ENCODE peak calls at places on chromosome 4, in nine cellular contexts. X is ovary; A is tibial artery; S is transverse colon; P is thoracic aorta; I is CD8-positive, alpha-beta memory T cell; N is mammary epithelial cell; U is neuronal stem cell; D is breast epithelium. J is an unnamed sample. For H3K27me3 and H3K9me3, the result is how much of the 10 kb centered on the place peaks cover.

GRCh38 chr4:16109256-16109655 is 25.4 kb upstream of the PROM1 start:
- DNase-seq in X (no peak), U (no peak), P (no peak), S (no peak), A (no peak), I (no peak), D (no peak), N (no peak), J (no peak)

GRCh38 chr4:87461281-87461700 is 38.9 kb downstream of the NUDT9 start:
- DNase-seq in S (no peak), D (no peak), I (no peak), U (no peak), P (no peak), N (peak), A (no peak), X (no peak), J (no peak)

GRCh38 chr4:73419106-73420038 is 15.3 kb downstream of the ALB start:
- DNase-seq in I (no peak), A (no peak), X (no peak), U (no peak), P (no peak), D (no peak), S (no peak), N (no peak), J (no peak)

GRCh38 chr4:70613893-70614572 is 14.5 kb upstream of the ENAM start:
- DNase-seq in I (no peak), D (no peak), S (no peak), P (no peak), U (no peak), X (no peak), N (no peak), A (no peak), J (no peak)

GRCh38 chr4:76783836-76784235 is 114.1 kb downstream of the SOWAHB start:
- DNase-seq in U (no peak), X (no peak), A (no peak), N (no peak), P (no peak), I (no peak), D (no peak), S (no peak), J (no peak)

GRCh38 chr4:22500831-22501714 is 14.8 kb downstream of the ADGRA3 start:
- DNase-seq in A (no peak), S (peak), U (no peak), N (peak), X (no peak), I (no peak), D (no peak), P (no peak), J (no peak)

GRCh38 chr4:76430519-76431388 is 4.3 kb upstream of the SHROOM3 start:
- DNase-seq in U (peak), A (no peak), D (no peak), I (no peak), P (no peak), N (peak), S (no peak), X (no peak), J (no peak)

GRCh38 chr4:82201303-82201702 is 172.5 kb downstream of the HNRNPD start:
- DNase-seq in P (no peak), X (no peak), S (no peak), A (no peak), U (no peak), I (no peak), N (peak), D (no peak), J (no peak)

GRCh38 chr4:171947389-171947788 is 134.2 kb downstream of the GALNTL6 start:
- DNase-seq in A (no peak), N (no peak), P (no peak), D (no peak), S (no peak), I (no peak), X (no peak), U (no peak), J (no peak)

GRCh38 chr4:186627226-186627865 is 72.0 kb upstream of the MTNR1A start:
- DNase-seq in I (no peak), P (no peak), N (peak), D (no peak), U (no peak), X (no peak), A (no peak), S (no peak), J (no peak)

GRCh38 chr4:89173336-89174090 is 62.2 kb downstream of the TIGD2 start:
- DNase-seq in A (no peak), X (no peak), N (no peak), I (no peak), D (no peak), U (no peak), P (no peak), S (no peak), J (no peak)

GRCh38 chr4:7194251-7195137 is 2.2 kb downstream of the SORCS2 start:
- DNase-seq in D (no peak), I (no peak), S (no peak), A (peak), N (no peak), P (no peak), X (peak), U (no peak), J (peak)

GRCh38 chr4:140448830-140449229 is 21.4 kb upstream of the CLGN start:
- DNase-seq in X (no peak), D (no peak), N (no peak), U (no peak), S (no peak), I (no peak), P (no peak), A (no peak), J (no peak)

GRCh38 chr4:167233523-167234387 is 539 bp downstream of the SPOCK3 start:
- DNase-seq in N (peak), D (no peak), A (no peak), I (no peak), P (no peak), X (no peak), S (no peak), U (peak), J (no peak)

GRCh38 chr4:185005209-185005819 is 13.0 kb upstream of the HELT start:
- DNase-seq in D (peak), S (peak), A (peak), P (peak), N (peak), I (peak), X (peak), U (peak), J (peak)

GRCh38 chr4:101086801-101087586 is 260.3 kb downstream of the PPP3CA start:
- DNase-seq in S (no peak), X (no peak), N (no peak), P (no peak), A (no peak), D (no peak), U (no peak), I (no peak), J (no peak)

GRCh38 chr4:173334891-173335754 is 965 bp upstream of the HMGB2 start:
- DNase-seq in N (peak), S (peak), U (peak), A (peak), I (peak), D (peak), P (peak), X (peak), J (peak)

GRCh38 chr4:110624904-110625494 is 2.1 kb upstream of the PITX2 start:
- DNase-seq in I (no peak), A (no peak), N (no peak), P (no peak), U (no peak), X (no peak), D (no peak), S (no peak), J (no peak)

GRCh38 chr4:110624016-110624770 is 1.3 kb upstream of the PITX2 start:
- DNase-seq in S (no peak), A (no peak), D (no peak), I (no peak), P (no peak), U (no peak), X (no peak), N (no peak), J (no peak)

GRCh38 chr4:110628321-110629213 is 5.7 kb upstream of the PITX2 start:
- DNase-seq in I (no peak), N (no peak), X (no peak), D (no peak), P (no peak), A (no peak), S (no peak), U (peak), J (no peak)

GRCh38 chr4:110625593-110626292 is 2.9 kb upstream of the PITX2 start:
- DNase-seq in X (no peak), D (no peak), S (no peak), P (no peak), N (no peak), U (no peak), A (no peak), I (no peak), J (no peak)

DNA sequence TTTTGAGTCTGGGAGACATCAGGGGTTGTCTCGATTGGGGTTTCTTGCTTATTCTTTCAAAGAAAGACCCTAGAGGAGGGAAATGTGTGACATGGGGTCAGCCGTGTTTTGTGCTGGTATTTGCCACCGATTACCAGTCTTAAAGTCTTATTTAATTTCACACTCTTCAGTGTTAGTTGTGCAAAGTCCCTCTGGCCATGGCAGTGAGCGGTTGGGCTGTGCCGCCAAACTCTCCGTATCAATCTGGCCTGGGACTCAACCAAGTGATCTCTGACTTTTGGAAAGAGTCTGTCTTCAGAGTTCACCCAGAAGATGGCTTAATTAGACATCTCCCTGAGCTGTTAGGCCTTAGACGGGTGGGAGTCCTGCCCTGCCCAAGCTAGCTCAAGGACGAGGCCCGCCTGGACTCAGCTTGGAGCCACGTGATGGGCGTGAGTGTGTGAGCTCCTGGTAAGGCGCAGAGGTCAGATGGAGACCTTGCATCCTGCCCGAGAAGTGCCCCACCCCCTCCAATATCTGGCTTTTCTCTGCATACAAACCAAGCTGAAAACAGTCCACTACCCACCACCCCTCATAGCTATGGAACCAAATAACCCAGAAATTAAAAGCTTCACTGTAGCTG is 3.8 kb upstream of the PITX2 start:
- DNase-seq in N (no peak), S (no peak), D (no peak), P (no peak), X (no peak), U (no peak), A (no peak), I (no peak), J (no peak)
- H3K27me3 ChIP-seq in N (half or more), S (half or more), D (half or more), P (under half), X (under half), U (half or more), A (half or more), I (half or more), J (half or more)

GRCh38 chr4:19636451-19636850 is 615.3 kb upstream of the SLIT2 start:
- DNase-seq in U (no peak), X (no peak), S (no peak), A (no peak), P (no peak), N (no peak), I (no peak), D (no peak), J (no peak)
- H3K9me3 ChIP-seq in U (under half), X (under half), S (under half), A (under half), P (under half), N (under half), I (under half), D (under half), J (under half)

DNA sequence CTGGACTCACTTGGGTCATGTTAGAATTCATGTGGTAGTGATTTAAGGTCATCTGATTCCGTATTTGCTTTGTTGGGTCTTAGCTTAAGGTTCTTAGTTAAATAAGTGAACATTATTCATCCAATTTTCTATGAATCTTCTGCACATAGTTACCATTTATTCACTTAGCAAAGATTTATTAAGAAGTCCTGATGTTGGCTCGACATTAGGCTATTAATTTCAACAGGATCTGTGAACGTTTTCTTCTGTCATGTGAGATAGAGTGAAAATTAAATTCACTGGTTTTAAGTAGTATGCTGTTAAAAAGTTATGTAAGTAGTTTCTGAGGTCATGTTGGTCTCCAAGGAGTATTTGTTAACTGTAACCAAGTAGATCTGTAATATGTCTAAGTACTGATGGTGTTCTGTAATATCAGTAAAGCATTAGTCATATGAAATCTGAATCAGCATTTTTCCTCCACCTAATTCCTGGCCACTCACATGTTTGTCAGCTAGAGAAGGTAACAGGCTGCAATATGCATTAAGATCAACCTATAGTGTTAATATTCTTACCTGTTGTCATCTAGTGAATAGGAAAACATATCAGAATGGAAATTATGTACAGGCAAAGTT is 155.6 kb downstream of the PCDH7 start:
- DNase-seq in U (no peak), I (no peak), N (peak), S (no peak), P (no peak), X (no peak), D (no peak), A (no peak), J (no peak)
- H3K27ac ChIP-seq in U (no peak), I (no peak), N (no peak), S (no peak), P (peak), X (no peak), D (no peak), A (no peak), J (no peak)

GRCh38 chr4:56656346-56656643 is 24.8 kb downstream of the HOPX start:
- DNase-seq in N (no peak), D (no peak), U (no peak), P (no peak), X (peak), S (peak), I (peak), A (no peak), J (peak)
- H3K27me3 ChIP-seq in N (under half), D (under half), U (under half), P (under half), X (under half), S (half or more), I (under half), A (under half), J (under half)

DNA sequence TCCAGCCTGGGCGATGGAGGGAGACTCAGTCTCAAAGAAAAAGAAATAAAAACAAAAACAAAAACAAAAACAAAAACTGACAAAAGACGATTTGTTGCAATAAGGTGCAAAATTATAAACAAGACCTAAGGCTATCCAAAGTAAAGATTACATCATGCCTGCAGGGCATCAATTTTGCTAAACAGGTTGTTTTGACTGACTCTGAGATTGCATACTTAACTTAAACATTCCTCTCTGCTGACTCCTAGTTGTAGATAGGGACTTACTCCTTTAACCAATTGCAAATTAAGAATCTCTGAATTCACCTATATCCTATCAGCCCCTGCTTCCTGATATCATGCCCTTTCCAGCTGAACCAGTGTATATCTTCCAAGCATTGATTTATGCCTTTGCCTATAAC is 2687.3 kb downstream of the PCDH7 start:
- DNase-seq in N (no peak), A (no peak), I (no peak), S (no peak), U (no peak), P (no peak), D (no peak), X (no peak), J (no peak)
- H3K9me3 ChIP-seq in N (under half), A (under half), I (under half), S (under half), U (under half), P (under half), D (under half), X (under half), J (under half)

GRCh38 chr4:5749568-5749967 is 38.6 kb downstream of the EVC start:
- DNase-seq in U (no peak), X (no peak), D (no peak), A (peak), P (no peak), I (no peak), S (no peak), N (no peak), J (no peak)
- H3K27ac ChIP-seq in U (no peak), X (no peak), D (no peak), A (no peak), P (no peak), I (no peak), S (no peak), N (no peak), J (no peak)